ENCODE peak calls at places on chromosome 2, in eight cellular contexts. A is iris pigment epithelial cell, M is AG09319, U is bronchial epithelial cell, X is astrocyte of the spinal cord, K is LoVo, Y is KG1, V is NB4. L is an unnamed sample.

GRCh38 chr2:24708537-24709152 is 84.5 kb downstream of the PTRHD1 start:
- DNase-seq in M (no peak), U (peak; percentile 86), K (no peak), A (peak; percentile 80), Y (no peak), X (peak; percentile 53), V (no peak), L (no peak)

GRCh38 chr2:176650101-176650500 is 380.9 kb downstream of the MTX2 start:
- DNase-seq in M (no peak), Y (no peak), U (no peak), X (no peak), V (no peak), K (no peak), A (no peak), L (no peak)

GRCh38 chr2:10240161-10240681 is 62.5 kb upstream of the HPCAL1 start:
- DNase-seq in K (no peak), V (no peak), U (no peak), Y (no peak), X (no peak), A (no peak), M (no peak), L (no peak)

GRCh38 chr2:144546933-144547332 is 27.0 kb upstream of the ZEB2 start:
- DNase-seq in K (no peak), U (no peak), M (no peak), X (peak; percentile 1), Y (no peak), A (no peak), V (no peak), L (no peak)

GRCh38 chr2:174495365-174496012 is 8.7 kb upstream of the GPR155 start:
- DNase-seq in Y (no peak), U (no peak), V (no peak), A (peak; percentile 11), X (no peak), K (no peak), M (no peak), L (no peak)

GRCh38 chr2:201972621-201973255 is 60.9 kb upstream of the FZD7 start:
- DNase-seq in M (no peak), V (no peak), U (no peak), Y (no peak), K (no peak), X (no peak), A (no peak), L (no peak)

GRCh38 chr2:170493698-170494097 is 221.4 kb upstream of the SP5 start:
- DNase-seq in V (no peak), K (no peak), X (peak; percentile 59), M (no peak), A (peak; percentile 36), Y (no peak), U (peak; percentile 12), L (no peak)

GRCh38 chr2:11203480-11203879 is 48.2 kb downstream of the SLC66A3 start:
- DNase-seq in Y (no peak), A (peak; percentile 50), U (peak; percentile 57), K (peak; percentile 82), X (peak; percentile 53), M (no peak), V (peak; percentile 73), L (no peak)

GRCh38 chr2:190663348-190663747 is 14.5 kb downstream of the NAB1 start:
- DNase-seq in V (no peak), K (no peak), U (no peak), A (no peak), X (no peak), Y (no peak), M (no peak), L (no peak)

GRCh38 chr2:29920130-29920577 is 1.2 kb downstream of the ALK start:
- DNase-seq in K (no peak), U (peak; percentile 10), A (peak; percentile 23), V (peak; percentile 33), M (no peak), X (peak; percentile 46), Y (peak; percentile 8), L (no peak)

GRCh38 chr2:44801676-44802408 is 139.7 kb upstream of the SIX3 start:
- DNase-seq in V (no peak), U (no peak), Y (no peak), K (no peak), M (no peak), X (no peak), A (no peak), L (no peak)

GRCh38 chr2:221420245-221420644 is 151.9 kb downstream of the EPHA4 start:
- DNase-seq in U (no peak), V (no peak), M (no peak), Y (peak; percentile 27), X (no peak), A (no peak), K (no peak), L (no peak)

GRCh38 chr2:232300894-232301387 is 77.6 kb upstream of the ALPP start:
- DNase-seq in X (peak; percentile 48), A (peak; percentile 53), M (no peak), Y (no peak), U (peak; percentile 80), V (no peak), K (peak; percentile 68), L (no peak)

GRCh38 chr2:11710210-11710609 is 36.2 kb upstream of the LPIN1 start:
- DNase-seq in K (no peak), A (peak; percentile 94), Y (no peak), V (no peak), X (peak; percentile 85), M (no peak), U (peak; percentile 85), L (no peak)

GRCh38 chr2:66794115-66794514 is 359.2 kb downstream of the MEIS1 start:
- DNase-seq in K (no peak), M (no peak), Y (no peak), U (no peak), V (no peak), A (no peak), X (no peak), L (no peak)

GRCh38 chr2:189222440-189222839 is 42.9 kb upstream of the COL5A2 start:
- DNase-seq in M (no peak), X (peak; percentile 76), A (peak; percentile 51), K (peak; percentile 30), V (no peak), U (peak; percentile 39), Y (no peak), L (no peak)

GRCh38 chr2:8481463-8482009 is 200.3 kb upstream of the ID2 start:
- DNase-seq in K (no peak), X (no peak), U (no peak), Y (no peak), V (peak; percentile 30), A (no peak), M (no peak), L (no peak)

GRCh38 chr2:17148298-17149228 is 369.7 kb downstream of the RAD51AP2 start:
- DNase-seq in U (peak; percentile 26), V (peak; percentile 34), M (no peak), K (no peak), X (peak; percentile 26), A (peak; percentile 15), Y (no peak), L (no peak)

L was measured in substantia nigra.